ENCODE peak calls at places on chromosomes 2 and 18, in ten cellular contexts. M, H, R, O, C, V, I, G, B and W are unnamed samples.
A peak's percentile ranks its signal among the peaks of the same experiment; 100 is the strongest.

GRCh38 chr2:228728961-228729360 is 542.1 kb downstream of the PID1 start:
- DNase-seq in O (peak; percentile 2), M (no peak), I (no peak), C (no peak), B (no peak), H (no peak), R (no peak), V (no peak), G (no peak), W (no peak)

GRCh38 chr18:58297198-58297597 is 253.2 kb downstream of the NEDD4L start:
- DNase-seq in V (no peak), R (no peak), I (no peak), C (no peak), O (no peak), G (peak; percentile 35), B (no peak), H (no peak), M (no peak), W (no peak)

GRCh38 chr2:226256709-226257401 is 542.8 kb downstream of the IRS1 start:
- DNase-seq in I (no peak), M (no peak), V (no peak), H (no peak), O (no peak), R (no peak), G (no peak), B (no peak), C (no peak), W (no peak)

GRCh38 chr2:16950436-16950835 is 284.8 kb upstream of the CYRIA start:
- DNase-seq in V (no peak), I (no peak), G (no peak), R (no peak), M (no peak), O (no peak), H (no peak), B (no peak), C (no peak), W (no peak)

GRCh38 chr2:224937887-224938286 is 104.4 kb downstream of the DOCK10 start:
- DNase-seq in R (no peak), V (no peak), C (no peak), G (no peak), H (no peak), B (no peak), I (no peak), M (peak; percentile 70), O (no peak), W (no peak)

GRCh38 chr2:204791230-204791629 is 246.0 kb downstream of the PARD3B start:
- DNase-seq in V (no peak), O (no peak), B (no peak), I (no peak), C (no peak), G (no peak), R (no peak), M (no peak), H (no peak), W (no peak)

GRCh38 chr2:61328707-61329251 is 142.1 kb downstream of the USP34 start:
- DNase-seq in H (peak; percentile 28), M (no peak), O (no peak), R (no peak), G (no peak), V (peak; percentile 24), B (peak; percentile 38), C (no peak), I (no peak), W (no peak)

GRCh38 chr2:165846056-165846455 is 52.0 kb upstream of the GALNT3 start:
- DNase-seq in B (no peak), I (no peak), C (no peak), M (no peak), R (no peak), G (no peak), H (no peak), V (no peak), O (no peak), W (no peak)

GRCh38 chr2:174465327-174465726 is 21.5 kb downstream of the GPR155 start:
- DNase-seq in O (peak; percentile 47), B (no peak), I (no peak), V (no peak), C (no peak), G (peak; percentile 6), R (no peak), M (no peak), H (peak; percentile 33), W (no peak)

GRCh38 chr2:23548143-23548769 is 163.3 kb downstream of the KLHL29 start:
- DNase-seq in C (no peak), H (no peak), B (no peak), G (no peak), M (no peak), R (no peak), V (no peak), O (no peak), I (no peak), W (no peak)

GRCh38 chr2:239855863-239856587 is 169.1 kb downstream of the NDUFA10 start:
- DNase-seq in I (no peak), M (no peak), R (no peak), V (peak; percentile 15), O (no peak), H (no peak), C (no peak), B (no peak), G (no peak), W (no peak)

GRCh38 chr2:53715568-53715967 is 52.0 kb upstream of the CHAC2 start:
- DNase-seq in O (no peak), H (peak; percentile 11), B (no peak), I (no peak), C (no peak), V (no peak), R (no peak), G (peak; percentile 35), M (no peak), W (no peak)

GRCh38 chr2:159797468-159798375 is at the start of gene CD302:
- DNase-seq in R (peak; percentile 4), M (no peak), I (peak; percentile 35), O (peak; percentile 77), V (peak; percentile 76), H (peak; percentile 42), G (peak; percentile 66), C (peak; percentile 84), B (peak; percentile 78), W (peak; percentile 9)

GRCh38 chr2:74011246-74011645 is 26.5 kb downstream of the TET3 start:
- DNase-seq in V (no peak), M (no peak), O (no peak), I (no peak), C (peak; percentile 14), G (no peak), B (no peak), R (no peak), H (no peak), W (no peak)

GRCh38 chr18:55695091-55695490 is 107.1 kb upstream of the TCF4 start:
- DNase-seq in B (no peak), G (no peak), M (no peak), V (no peak), I (no peak), C (no peak), R (no peak), H (no peak), O (no peak), W (no peak)
- H3K9me3 ChIP-seq in B (peaks cover 35% of the 10 kb centered on the region), G (no peaks in the 10 kb centered on the region), M (no peaks in the 10 kb centered on the region), V (no peaks in the 10 kb centered on the region), I (no peaks in the 10 kb centered on the region), C (no peaks in the 10 kb centered on the region), R (peaks cover 1% of the 10 kb centered on the region), H (no peaks in the 10 kb centered on the region), O (no peaks in the 10 kb centered on the region), W (no peaks in the 10 kb centered on the region)

GRCh38 chr2:37472959-37473358 is 128.5 kb downstream of the QPCT start:
- DNase-seq in I (no peak), R (no peak), H (peak; percentile 37), C (no peak), O (no peak), G (peak; percentile 88), B (no peak), M (no peak), V (no peak), W (no peak)

GRCh38 chr2:37469126-37469525 is 124.7 kb downstream of the QPCT start:
- DNase-seq in B (no peak), V (no peak), H (no peak), R (no peak), M (no peak), G (no peak), I (no peak), O (no peak), C (no peak), W (no peak)

GRCh38 chr2:37468139-37468538 is 123.7 kb downstream of the QPCT start:
- DNase-seq in G (no peak), I (no peak), O (no peak), C (no peak), R (no peak), B (no peak), M (no peak), H (no peak), V (no peak), W (no peak)

GRCh38 chr2:37471104-37471503 is 126.7 kb downstream of the QPCT start:
- DNase-seq in O (no peak), G (no peak), V (no peak), B (no peak), M (no peak), C (no peak), H (no peak), R (no peak), I (no peak), W (no peak)

DNA sequence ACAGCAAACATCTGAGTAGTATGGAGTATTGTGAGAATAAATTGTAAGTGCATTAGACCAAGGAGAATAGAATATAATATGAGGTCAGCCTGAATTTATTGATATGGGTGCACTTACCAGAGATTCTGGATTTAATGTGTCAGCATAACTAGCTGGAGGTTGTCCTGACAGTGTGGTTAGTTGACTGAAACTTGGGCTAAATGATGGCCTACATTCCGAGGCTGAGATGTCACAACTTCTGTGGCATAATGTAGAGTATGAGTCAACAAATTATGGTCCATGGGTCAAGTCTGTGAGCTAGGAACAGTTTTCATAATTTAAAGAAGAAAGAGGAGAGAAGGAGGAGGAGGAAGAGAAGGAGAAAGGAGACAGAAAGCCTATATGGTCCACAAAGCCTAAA is 127.6 kb downstream of the QPCT start:
- DNase-seq in M (no peak), H (peak; percentile 15), I (no peak), C (no peak), R (no peak), B (no peak), V (no peak), G (peak; percentile 90), O (no peak), W (no peak)
- H3K9me3 ChIP-seq in M (no peaks in the 10 kb centered on the region), H (no peaks in the 10 kb centered on the region), I (no peaks in the 10 kb centered on the region), C (no peaks in the 10 kb centered on the region), R (no peaks in the 10 kb centered on the region), B (no peaks in the 10 kb centered on the region), V (no peaks in the 10 kb centered on the region), G (no peaks in the 10 kb centered on the region), O (no peaks in the 10 kb centered on the region), W (no peaks in the 10 kb centered on the region)

GRCh38 chr18:71743634-71744033 is 800.5 kb downstream of the CBLN2 start:
- DNase-seq in O (no peak), C (no peak), G (no peak), V (no peak), R (no peak), M (no peak), H (no peak), I (no peak), B (no peak), W (no peak)
- H3K9me3 ChIP-seq in O (no peaks in the 10 kb centered on the region), C (peaks cover 3% of the 10 kb centered on the region), G (no peaks in the 10 kb centered on the region), V (no peaks in the 10 kb centered on the region), R (peaks cover 4% of the 10 kb centered on the region), M (no peaks in the 10 kb centered on the region), H (no peaks in the 10 kb centered on the region), I (no peaks in the 10 kb centered on the region), B (no peaks in the 10 kb centered on the region), W (no peaks in the 10 kb centered on the region)

DNA sequence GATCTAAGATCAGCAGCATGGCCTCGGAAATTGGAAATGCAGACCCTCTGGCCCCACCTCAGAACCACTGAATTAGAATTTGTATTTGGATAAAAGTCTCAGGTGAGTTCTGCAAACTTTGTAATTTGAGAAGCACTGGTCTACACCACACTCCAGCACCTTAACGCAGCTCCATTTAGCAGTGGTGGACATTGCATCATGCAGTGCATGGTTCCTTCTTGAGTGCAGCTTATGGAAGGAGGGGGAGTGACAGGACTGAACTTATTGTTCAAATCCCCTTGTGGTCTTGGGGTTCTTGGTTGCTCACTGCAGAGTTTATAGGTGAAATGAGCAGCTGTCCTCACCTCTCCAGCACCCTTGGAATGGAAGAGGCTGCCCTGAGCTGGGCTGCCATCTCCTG is 17.4 kb upstream of the STEAP3 start:
- DNase-seq in C (no peak), I (no peak), R (no peak), G (no peak), H (no peak), V (no peak), M (no peak), O (no peak), B (no peak), W (no peak)
- H3K9me3 ChIP-seq in C (no peaks in the 10 kb centered on the region), I (no peaks in the 10 kb centered on the region), R (no peaks in the 10 kb centered on the region), G (no peaks in the 10 kb centered on the region), H (no peaks in the 10 kb centered on the region), V (no peaks in the 10 kb centered on the region), M (no peaks in the 10 kb centered on the region), O (no peaks in the 10 kb centered on the region), B (no peaks in the 10 kb centered on the region), W (no peaks in the 10 kb centered on the region)